ENCODE peak calls at places on chromosomes 1 and 21, in seven cellular contexts. One of them, this sample, is unnamed.

GRCh38 chr1:245154429-245155185 is at the start of gene KIF26B:
- DNase-seq in epithelial cell of esophagus: peak
- DNase-seq in bronchial epithelial cell: peak
- DNase-seq in Calu3: peak
- DNase-seq in HFF-Myc: no peak
- DNase-seq in psoas muscle: no peak
- DNase-seq in Peyer's patch: no peak
- DNase-seq in this sample: peak

GRCh38 chr1:199815947-199816346 is 211.6 kb upstream of the NR5A2 start:
- DNase-seq in Calu3: no peak
- DNase-seq in HFF-Myc: no peak
- DNase-seq in psoas muscle: no peak
- DNase-seq in bronchial epithelial cell: no peak
- DNase-seq in epithelial cell of esophagus: no peak
- DNase-seq in Peyer's patch: no peak
- DNase-seq in this sample: no peak

GRCh38 chr1:208997726-208998312 is 585.7 kb upstream of the CAMK1G start:
- DNase-seq in bronchial epithelial cell: peak
- DNase-seq in epithelial cell of esophagus: peak
- DNase-seq in psoas muscle: no peak
- DNase-seq in Peyer's patch: no peak
- DNase-seq in Calu3: no peak
- DNase-seq in HFF-Myc: peak
- DNase-seq in this sample: no peak

GRCh38 chr21:28256420-28256831 is 736.3 kb downstream of the LTN1 start:
- DNase-seq in bronchial epithelial cell: no peak
- DNase-seq in HFF-Myc: no peak
- DNase-seq in Peyer's patch: no peak
- DNase-seq in Calu3: no peak
- DNase-seq in epithelial cell of esophagus: no peak
- DNase-seq in psoas muscle: no peak
- DNase-seq in this sample: no peak

GRCh38 chr1:22364326-22364650 is 87.4 kb upstream of the ZBTB40 start:
- DNase-seq in Peyer's patch: no peak
- DNase-seq in HFF-Myc: no peak
- DNase-seq in epithelial cell of esophagus: no peak
- DNase-seq in bronchial epithelial cell: no peak
- DNase-seq in psoas muscle: no peak
- DNase-seq in Calu3: no peak
- DNase-seq in this sample: no peak

GRCh38 chr1:213162862-213163261 is 111.8 kb downstream of the RPS6KC1 start:
- DNase-seq in Peyer's patch: no peak
- DNase-seq in Calu3: no peak
- DNase-seq in epithelial cell of esophagus: no peak
- DNase-seq in psoas muscle: no peak
- DNase-seq in bronchial epithelial cell: no peak
- DNase-seq in HFF-Myc: no peak
- DNase-seq in this sample: no peak

GRCh38 chr1:89739844-89740216 is 81.0 kb upstream of the LRRC8D start:
- DNase-seq in HFF-Myc: no peak
- DNase-seq in Peyer's patch: peak
- DNase-seq in psoas muscle: no peak
- DNase-seq in epithelial cell of esophagus: no peak
- DNase-seq in bronchial epithelial cell: no peak
- DNase-seq in Calu3: no peak
- DNase-seq in this sample: no peak

GRCh38 chr1:67574221-67574620 is 110.8 kb upstream of the GADD45A start:
- DNase-seq in bronchial epithelial cell: no peak
- DNase-seq in psoas muscle: no peak
- DNase-seq in HFF-Myc: no peak
- DNase-seq in Peyer's patch: no peak
- DNase-seq in epithelial cell of esophagus: no peak
- DNase-seq in Calu3: no peak
- DNase-seq in this sample: no peak

GRCh38 chr1:182185147-182185546 is 123.6 kb upstream of the ZNF648 start:
- DNase-seq in psoas muscle: no peak
- DNase-seq in HFF-Myc: no peak
- DNase-seq in Calu3: no peak
- DNase-seq in epithelial cell of esophagus: no peak
- DNase-seq in bronchial epithelial cell: no peak
- DNase-seq in Peyer's patch: no peak
- DNase-seq in this sample: no peak

GRCh38 chr21:35206141-35207125 is 157.3 kb upstream of the RUNX1 start:
- DNase-seq in bronchial epithelial cell: peak
- DNase-seq in HFF-Myc: no peak
- DNase-seq in psoas muscle: peak
- DNase-seq in epithelial cell of esophagus: peak
- DNase-seq in Peyer's patch: peak
- DNase-seq in Calu3: no peak
- DNase-seq in this sample: no peak

GRCh38 chr21:46205121-46205520 is 20.9 kb upstream of the SPATC1L start:
- DNase-seq in Peyer's patch: no peak
- DNase-seq in Calu3: no peak
- DNase-seq in HFF-Myc: no peak
- DNase-seq in epithelial cell of esophagus: no peak
- DNase-seq in psoas muscle: peak
- DNase-seq in bronchial epithelial cell: no peak
- DNase-seq in this sample: peak

GRCh38 chr1:218048828-218049227 is 236.3 kb upstream of the RRP15 start:
- DNase-seq in bronchial epithelial cell: no peak
- DNase-seq in epithelial cell of esophagus: no peak
- DNase-seq in Calu3: no peak
- DNase-seq in psoas muscle: no peak
- DNase-seq in Peyer's patch: no peak
- DNase-seq in HFF-Myc: no peak
- DNase-seq in this sample: no peak

GRCh38 chr1:119715542-119715941 is 3.8 kb downstream of the PHGDH start:
- DNase-seq in Calu3: no peak
- DNase-seq in psoas muscle: no peak
- DNase-seq in HFF-Myc: no peak
- DNase-seq in epithelial cell of esophagus: no peak
- DNase-seq in bronchial epithelial cell: no peak
- DNase-seq in Peyer's patch: no peak
- DNase-seq in this sample: no peak

GRCh38 chr1:97901017-97901658 is 19.7 kb downstream of the DPYD start:
- DNase-seq in Calu3: no peak
- DNase-seq in epithelial cell of esophagus: no peak
- DNase-seq in Peyer's patch: no peak
- DNase-seq in bronchial epithelial cell: peak
- DNase-seq in HFF-Myc: no peak
- DNase-seq in psoas muscle: no peak
- DNase-seq in this sample: no peak

GRCh38 chr1:165905853-165906252 is 78.4 kb downstream of the UCK2 start:
- DNase-seq in epithelial cell of esophagus: no peak
- DNase-seq in psoas muscle: no peak
- DNase-seq in bronchial epithelial cell: no peak
- DNase-seq in Peyer's patch: no peak
- DNase-seq in HFF-Myc: no peak
- DNase-seq in Calu3: no peak
- DNase-seq in this sample: no peak

GRCh38 chr1:230857077-230857476 is 11.2 kb downstream of the C1orf198 start:
- DNase-seq in bronchial epithelial cell: no peak
- DNase-seq in epithelial cell of esophagus: no peak
- DNase-seq in Calu3: peak
- DNase-seq in Peyer's patch: no peak
- DNase-seq in psoas muscle: no peak
- DNase-seq in HFF-Myc: no peak
- DNase-seq in this sample: no peak

GRCh38 chr1:159889202-159889601 is 10.8 kb downstream of the CFAP45 start:
- DNase-seq in bronchial epithelial cell: no peak
- DNase-seq in psoas muscle: no peak
- DNase-seq in Peyer's patch: peak
- DNase-seq in epithelial cell of esophagus: no peak
- DNase-seq in HFF-Myc: no peak
- DNase-seq in Calu3: no peak
- DNase-seq in this sample: no peak

GRCh38 chr1:159896086-159896930 is 3.7 kb downstream of the CFAP45 start:
- DNase-seq in bronchial epithelial cell: no peak
- DNase-seq in psoas muscle: no peak
- DNase-seq in HFF-Myc: no peak
- DNase-seq in epithelial cell of esophagus: no peak
- DNase-seq in Calu3: no peak
- DNase-seq in Peyer's patch: peak
- DNase-seq in this sample: no peak

GRCh38 chr1:159889821-159890252 is 10.1 kb downstream of the CFAP45 start:
- DNase-seq in Peyer's patch: no peak
- DNase-seq in Calu3: peak
- DNase-seq in bronchial epithelial cell: peak
- DNase-seq in HFF-Myc: peak
- DNase-seq in epithelial cell of esophagus: peak
- DNase-seq in psoas muscle: peak
- DNase-seq in this sample: no peak

GRCh38 chr1:159891275-159892157 is 8.4 kb downstream of the CFAP45 start:
- DNase-seq in epithelial cell of esophagus: peak
- DNase-seq in Peyer's patch: peak
- DNase-seq in HFF-Myc: peak
- DNase-seq in psoas muscle: peak
- DNase-seq in bronchial epithelial cell: peak
- DNase-seq in Calu3: peak
- DNase-seq in this sample: no peak

GRCh38 chr1:159892944-159893343 is 7.0 kb downstream of the CFAP45 start:
- DNase-seq in Calu3: peak
- DNase-seq in HFF-Myc: no peak
- DNase-seq in Peyer's patch: no peak
- DNase-seq in bronchial epithelial cell: peak
- DNase-seq in psoas muscle: no peak
- DNase-seq in epithelial cell of esophagus: peak
- DNase-seq in this sample: no peak
- TF ChIP-seq CTCF in Calu3: no peak
- TF ChIP-seq CTCF in HFF-Myc: no peak
- TF ChIP-seq CTCF in Peyer's patch: no peak
- TF ChIP-seq CTCF in bronchial epithelial cell: peak
- TF ChIP-seq CTCF in psoas muscle: no peak
- TF ChIP-seq CTCF in epithelial cell of esophagus: peak
- TF ChIP-seq CTCF in this sample: no peak

GRCh38 chr21:37560385-37560784 is 193.8 kb downstream of the DYRK1A start:
- DNase-seq in HFF-Myc: no peak
- DNase-seq in psoas muscle: no peak
- DNase-seq in epithelial cell of esophagus: no peak
- DNase-seq in Calu3: no peak
- DNase-seq in Peyer's patch: no peak
- DNase-seq in bronchial epithelial cell: no peak
- DNase-seq in this sample: no peak
- TF ChIP-seq CTCF in HFF-Myc: no peak
- TF ChIP-seq CTCF in psoas muscle: no peak
- TF ChIP-seq CTCF in epithelial cell of esophagus: no peak
- TF ChIP-seq CTCF in Calu3: no peak
- TF ChIP-seq CTCF in Peyer's patch: no peak
- TF ChIP-seq CTCF in bronchial epithelial cell: no peak
- TF ChIP-seq CTCF in this sample: no peak

GRCh38 chr1:111506561-111506960 is 3.1 kb upstream of the ADORA3 start:
- DNase-seq in bronchial epithelial cell: no peak
- DNase-seq in Calu3: no peak
- DNase-seq in HFF-Myc: no peak
- DNase-seq in psoas muscle: no peak
- DNase-seq in epithelial cell of esophagus: no peak
- DNase-seq in Peyer's patch: no peak
- DNase-seq in this sample: no peak

GRCh38 chr1:111505641-111506119 is 2.2 kb upstream of the ADORA3 start:
- DNase-seq in Calu3: no peak
- DNase-seq in psoas muscle: no peak
- DNase-seq in bronchial epithelial cell: no peak
- DNase-seq in epithelial cell of esophagus: no peak
- DNase-seq in Peyer's patch: peak
- DNase-seq in HFF-Myc: no peak
- DNase-seq in this sample: no peak

GRCh38 chr1:111510003-111510380 is 6.6 kb upstream of the ADORA3 start:
- DNase-seq in Peyer's patch: no peak
- DNase-seq in psoas muscle: no peak
- DNase-seq in epithelial cell of esophagus: no peak
- DNase-seq in HFF-Myc: no peak
- DNase-seq in bronchial epithelial cell: no peak
- DNase-seq in Calu3: no peak
- DNase-seq in this sample: no peak

GRCh38 chr1:111504097-111504496 is 664 bp upstream of the ADORA3 start:
- DNase-seq in bronchial epithelial cell: no peak
- DNase-seq in psoas muscle: no peak
- DNase-seq in epithelial cell of esophagus: no peak
- DNase-seq in Peyer's patch: no peak
- DNase-seq in Calu3: no peak
- DNase-seq in HFF-Myc: no peak
- DNase-seq in this sample: no peak

DNA sequence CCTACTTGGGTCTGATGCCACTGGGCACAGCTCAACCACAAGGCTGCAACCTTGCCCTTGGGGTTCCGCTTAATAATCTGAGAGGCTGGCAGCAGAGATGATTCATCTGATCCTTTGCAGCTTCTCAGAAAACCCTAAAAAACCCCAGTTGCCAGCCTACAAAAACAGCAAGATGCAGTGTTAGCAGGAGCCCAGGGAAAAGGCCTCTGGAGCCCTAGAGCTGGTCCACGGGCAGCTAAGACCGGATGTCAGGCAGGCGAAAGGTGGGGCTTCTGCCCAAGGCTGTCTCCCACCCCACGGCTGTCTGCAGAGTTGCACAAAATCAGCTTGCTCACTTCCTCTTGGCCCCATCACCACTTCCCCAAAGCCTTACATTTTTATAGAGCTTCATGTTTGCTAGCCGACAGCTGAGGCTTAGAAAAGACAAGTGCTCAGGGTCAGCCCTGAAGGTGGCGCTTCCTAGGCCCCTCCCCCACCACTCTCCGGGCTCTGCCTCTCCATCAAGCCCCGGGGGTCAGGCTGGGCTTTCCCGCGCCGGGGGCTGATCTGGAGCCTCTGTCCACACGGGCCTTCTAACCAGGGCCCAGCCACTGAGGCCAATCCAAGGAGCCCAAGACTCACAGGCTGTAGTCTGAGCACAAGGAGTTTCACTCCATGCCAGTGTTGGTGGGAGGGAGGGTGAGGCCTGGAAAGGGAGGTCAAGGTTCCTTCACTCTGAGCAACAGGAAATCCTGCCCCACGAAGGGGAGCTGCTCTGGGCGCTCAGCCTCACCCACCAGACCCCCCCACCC is 4.2 kb upstream of the ADORA3 start:
- DNase-seq in Peyer's patch: peak
- DNase-seq in bronchial epithelial cell: peak
- DNase-seq in psoas muscle: peak
- DNase-seq in epithelial cell of esophagus: peak
- DNase-seq in Calu3: peak
- DNase-seq in HFF-Myc: peak
- DNase-seq in this sample: no peak
- TF ChIP-seq CTCF in Peyer's patch: peak
- TF ChIP-seq CTCF in bronchial epithelial cell: peak
- TF ChIP-seq CTCF in psoas muscle: no peak
- TF ChIP-seq CTCF in epithelial cell of esophagus: no peak
- TF ChIP-seq CTCF in Calu3: no peak
- TF ChIP-seq CTCF in HFF-Myc: no peak
- TF ChIP-seq CTCF in this sample: no peak

DNA sequence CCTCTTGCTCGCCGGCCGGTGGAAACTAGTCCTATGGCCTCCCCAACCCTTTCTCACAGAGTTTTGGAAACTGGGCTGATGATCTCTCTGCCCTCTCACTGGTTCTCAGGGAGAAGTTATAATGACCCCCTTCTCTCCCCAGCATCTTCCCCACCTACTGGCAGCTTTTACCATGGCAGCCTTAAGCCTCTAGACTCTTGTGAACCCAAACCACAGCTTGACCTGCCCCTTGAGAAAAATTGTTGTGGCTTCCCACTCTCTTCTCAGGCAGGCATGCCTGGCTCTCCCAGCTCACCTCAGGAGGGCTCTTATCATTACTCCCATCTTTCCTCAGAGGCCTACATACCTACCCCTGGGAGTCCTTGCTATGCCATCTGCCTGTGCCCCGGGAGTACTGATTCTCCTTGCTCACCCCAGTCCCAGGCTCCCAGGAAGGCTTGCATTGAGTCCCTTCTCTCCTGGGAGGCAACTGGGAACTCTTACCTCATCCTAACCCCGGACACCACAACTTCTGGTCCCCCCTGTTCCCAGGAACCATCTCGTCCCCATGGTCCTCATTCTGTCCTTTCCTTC is 1.6 kb downstream of the NSUN4 start:
- DNase-seq in HFF-Myc: no peak
- DNase-seq in Peyer's patch: no peak
- DNase-seq in bronchial epithelial cell: no peak
- DNase-seq in epithelial cell of esophagus: peak
- DNase-seq in psoas muscle: no peak
- DNase-seq in Calu3: no peak
- DNase-seq in this sample: no peak
- TF ChIP-seq CTCF in HFF-Myc: peak
- TF ChIP-seq CTCF in Peyer's patch: no peak
- TF ChIP-seq CTCF in bronchial epithelial cell: peak
- TF ChIP-seq CTCF in epithelial cell of esophagus: peak
- TF ChIP-seq CTCF in psoas muscle: no peak
- TF ChIP-seq CTCF in Calu3: peak
- TF ChIP-seq CTCF in this sample: peak

This sample was measured in chondrocyte.